ENCODE peak calls at places on chromosomes 4 and X, in nine cellular contexts. One of them, this sample, is unnamed.
A peak's percentile ranks its signal among the peaks of the same experiment; 100 is the strongest.

GRCh38 chr4:65893311-65893710 is 223.0 kb upstream of the EPHA5 start:
- DNase-seq in aorta: no peak
- DNase-seq in fibroblast of lung: peak; percentile 0
- DNase-seq in BJ: no peak
- DNase-seq in CD8-positive, alpha-beta memory T cell: no peak
- DNase-seq in PC-3: peak; percentile 20
- DNase-seq in upper lobe of right lung: no peak
- DNase-seq in right cardiac atrium: no peak
- DNase-seq in left ventricle myocardium inferior: no peak
- DNase-seq in this sample: no peak

GRCh38 chrX:110989869-110990268 is 106.1 kb upstream of the PAK3 start:
- DNase-seq in aorta: no peak
- DNase-seq in fibroblast of lung: no peak
- DNase-seq in BJ: no peak
- DNase-seq in CD8-positive, alpha-beta memory T cell: no peak
- DNase-seq in PC-3: no peak
- DNase-seq in upper lobe of right lung: no peak
- DNase-seq in right cardiac atrium: no peak
- DNase-seq in left ventricle myocardium inferior: no peak
- DNase-seq in this sample: no peak

GRCh38 chr4:164307262-164307661 is 446.7 kb upstream of the SMIM31 start:
- DNase-seq in aorta: no peak
- DNase-seq in fibroblast of lung: no peak
- DNase-seq in BJ: no peak
- DNase-seq in CD8-positive, alpha-beta memory T cell: no peak
- DNase-seq in PC-3: no peak
- DNase-seq in upper lobe of right lung: no peak
- DNase-seq in right cardiac atrium: no peak
- DNase-seq in left ventricle myocardium inferior: no peak
- DNase-seq in this sample: no peak

GRCh38 chr4:113773014-113773413 is 11.5 kb upstream of the CAMK2D start:
- DNase-seq in aorta: no peak
- DNase-seq in fibroblast of lung: no peak
- DNase-seq in BJ: no peak
- DNase-seq in CD8-positive, alpha-beta memory T cell: peak; percentile 20
- DNase-seq in PC-3: no peak
- DNase-seq in upper lobe of right lung: no peak
- DNase-seq in right cardiac atrium: no peak
- DNase-seq in left ventricle myocardium inferior: no peak
- DNase-seq in this sample: no peak

GRCh38 chr4:66123195-66123594 is 452.9 kb upstream of the EPHA5 start:
- DNase-seq in aorta: no peak
- DNase-seq in fibroblast of lung: peak; percentile 6
- DNase-seq in BJ: no peak
- DNase-seq in CD8-positive, alpha-beta memory T cell: no peak
- DNase-seq in PC-3: peak; percentile 33
- DNase-seq in upper lobe of right lung: no peak
- DNase-seq in right cardiac atrium: no peak
- DNase-seq in left ventricle myocardium inferior: no peak
- DNase-seq in this sample: no peak

GRCh38 chr4:98710831-98711230 is 52.4 kb upstream of the TSPAN5 start:
- DNase-seq in aorta: no peak
- DNase-seq in fibroblast of lung: peak; percentile 31
- DNase-seq in BJ: peak; percentile 30
- DNase-seq in CD8-positive, alpha-beta memory T cell: no peak
- DNase-seq in PC-3: peak; percentile 8
- DNase-seq in upper lobe of right lung: no peak
- DNase-seq in right cardiac atrium: no peak
- DNase-seq in left ventricle myocardium inferior: no peak
- DNase-seq in this sample: no peak

GRCh38 chrX:77505227-77505626 is 58.0 kb downstream of the FGF16 start:
- DNase-seq in aorta: no peak
- DNase-seq in fibroblast of lung: peak; percentile 46
- DNase-seq in BJ: no peak
- DNase-seq in CD8-positive, alpha-beta memory T cell: no peak
- DNase-seq in PC-3: no peak
- DNase-seq in upper lobe of right lung: no peak
- DNase-seq in right cardiac atrium: no peak
- DNase-seq in left ventricle myocardium inferior: no peak
- DNase-seq in this sample: no peak

GRCh38 chrX:132452911-132453550 is 35.8 kb downstream of the MBNL3 start:
- DNase-seq in aorta: no peak
- DNase-seq in fibroblast of lung: no peak
- DNase-seq in BJ: no peak
- DNase-seq in CD8-positive, alpha-beta memory T cell: no peak
- DNase-seq in PC-3: no peak
- DNase-seq in upper lobe of right lung: no peak
- DNase-seq in right cardiac atrium: no peak
- DNase-seq in left ventricle myocardium inferior: no peak
- DNase-seq in this sample: no peak

GRCh38 chr4:26048378-26048882 is 134.4 kb downstream of the SMIM20 start:
- DNase-seq in aorta: peak; percentile 78
- DNase-seq in fibroblast of lung: peak; percentile 92
- DNase-seq in BJ: peak; percentile 91
- DNase-seq in CD8-positive, alpha-beta memory T cell: no peak
- DNase-seq in PC-3: peak; percentile 44
- DNase-seq in upper lobe of right lung: no peak
- DNase-seq in right cardiac atrium: peak; percentile 72
- DNase-seq in left ventricle myocardium inferior: peak; percentile 48
- DNase-seq in this sample: no peak

GRCh38 chrX:134868766-134869495 is 121.9 kb upstream of the SMIM10 start:
- DNase-seq in aorta: no peak
- DNase-seq in fibroblast of lung: peak; percentile 92
- DNase-seq in BJ: peak; percentile 48
- DNase-seq in CD8-positive, alpha-beta memory T cell: no peak
- DNase-seq in PC-3: peak; percentile 84
- DNase-seq in upper lobe of right lung: no peak
- DNase-seq in right cardiac atrium: no peak
- DNase-seq in left ventricle myocardium inferior: no peak
- DNase-seq in this sample: no peak

GRCh38 chr4:137623013-137623412 is 90.7 kb upstream of the PCDH18 start:
- DNase-seq in aorta: no peak
- DNase-seq in fibroblast of lung: no peak
- DNase-seq in BJ: no peak
- DNase-seq in CD8-positive, alpha-beta memory T cell: no peak
- DNase-seq in PC-3: no peak
- DNase-seq in upper lobe of right lung: no peak
- DNase-seq in right cardiac atrium: no peak
- DNase-seq in left ventricle myocardium inferior: no peak
- DNase-seq in this sample: no peak

GRCh38 chr4:26372525-26373172 is 51.8 kb downstream of the RBPJ start:
- DNase-seq in aorta: no peak
- DNase-seq in fibroblast of lung: peak; percentile 86
- DNase-seq in BJ: no peak
- DNase-seq in CD8-positive, alpha-beta memory T cell: peak; percentile 70
- DNase-seq in PC-3: peak; percentile 62
- DNase-seq in upper lobe of right lung: no peak
- DNase-seq in right cardiac atrium: no peak
- DNase-seq in left ventricle myocardium inferior: no peak
- DNase-seq in this sample: peak; percentile 28

GRCh38 chr4:22315643-22316042 is 200.2 kb downstream of the ADGRA3 start:
- DNase-seq in aorta: no peak
- DNase-seq in fibroblast of lung: peak; percentile 19
- DNase-seq in BJ: no peak
- DNase-seq in CD8-positive, alpha-beta memory T cell: no peak
- DNase-seq in PC-3: peak; percentile 7
- DNase-seq in upper lobe of right lung: no peak
- DNase-seq in right cardiac atrium: no peak
- DNase-seq in left ventricle myocardium inferior: no peak
- DNase-seq in this sample: no peak

DNA sequence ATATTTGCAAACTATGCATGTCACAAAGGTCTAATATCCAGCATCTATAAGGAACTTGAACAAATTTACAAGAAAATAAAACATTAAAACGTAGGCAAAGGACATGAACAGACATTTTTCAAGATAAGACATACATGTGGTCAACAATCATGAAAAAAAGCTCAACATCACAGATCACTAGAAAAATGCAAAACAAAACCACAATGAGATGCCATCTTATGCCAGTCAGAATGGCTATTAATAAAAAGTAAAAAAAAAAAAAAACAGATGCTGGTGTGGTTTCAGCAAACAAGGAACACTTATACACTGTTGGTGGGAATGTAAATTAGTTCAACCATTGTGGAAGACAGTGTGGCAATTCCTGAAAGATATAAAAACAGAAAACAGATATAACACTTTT is 75.8 kb upstream of the IL13RA2 start:
- DNase-seq in aorta: no peak
- DNase-seq in fibroblast of lung: peak; percentile 21
- DNase-seq in BJ: no peak
- DNase-seq in CD8-positive, alpha-beta memory T cell: no peak
- DNase-seq in PC-3: no peak
- DNase-seq in upper lobe of right lung: no peak
- DNase-seq in right cardiac atrium: no peak
- DNase-seq in left ventricle myocardium inferior: no peak
- DNase-seq in this sample: no peak
- H3K27me3 ChIP-seq in aorta: no peaks in the 10 kb centered on the region
- H3K27me3 ChIP-seq in fibroblast of lung: no peaks in the 10 kb centered on the region
- H3K27me3 ChIP-seq in BJ: no peaks in the 10 kb centered on the region
- H3K27me3 ChIP-seq in CD8-positive, alpha-beta memory T cell: no peaks in the 10 kb centered on the region
- H3K27me3 ChIP-seq in PC-3: no peaks in the 10 kb centered on the region
- H3K27me3 ChIP-seq in upper lobe of right lung: no peaks in the 10 kb centered on the region
- H3K27me3 ChIP-seq in right cardiac atrium: no peaks in the 10 kb centered on the region
- H3K27me3 ChIP-seq in left ventricle myocardium inferior: no peaks in the 10 kb centered on the region
- H3K27me3 ChIP-seq in this sample: no peaks in the 10 kb centered on the region

GRCh38 chrX:54074826-54075225 is 30.6 kb upstream of the PHF8 start:
- DNase-seq in aorta: no peak
- DNase-seq in fibroblast of lung: no peak
- DNase-seq in BJ: no peak
- DNase-seq in CD8-positive, alpha-beta memory T cell: no peak
- DNase-seq in PC-3: no peak
- DNase-seq in upper lobe of right lung: no peak
- DNase-seq in right cardiac atrium: no peak
- DNase-seq in left ventricle myocardium inferior: no peak
- DNase-seq in this sample: no peak
- H3K27me3 ChIP-seq in aorta: no peaks in the 10 kb centered on the region
- H3K27me3 ChIP-seq in fibroblast of lung: no peaks in the 10 kb centered on the region
- H3K27me3 ChIP-seq in BJ: no peaks in the 10 kb centered on the region
- H3K27me3 ChIP-seq in CD8-positive, alpha-beta memory T cell: no peaks in the 10 kb centered on the region
- H3K27me3 ChIP-seq in PC-3: no peaks in the 10 kb centered on the region
- H3K27me3 ChIP-seq in upper lobe of right lung: no peaks in the 10 kb centered on the region
- H3K27me3 ChIP-seq in right cardiac atrium: no peaks in the 10 kb centered on the region
- H3K27me3 ChIP-seq in left ventricle myocardium inferior: no peaks in the 10 kb centered on the region
- H3K27me3 ChIP-seq in this sample: no peaks in the 10 kb centered on the region

GRCh38 chr4:140754918-140755810 is 1.0 kb downstream of the TBC1D9 start:
- DNase-seq in aorta: no peak
- DNase-seq in fibroblast of lung: no peak
- DNase-seq in BJ: no peak
- DNase-seq in CD8-positive, alpha-beta memory T cell: no peak
- DNase-seq in PC-3: peak; percentile 19
- DNase-seq in upper lobe of right lung: no peak
- DNase-seq in right cardiac atrium: no peak
- DNase-seq in left ventricle myocardium inferior: no peak
- DNase-seq in this sample: no peak
- H3K27me3 ChIP-seq in aorta: no peaks in the 10 kb centered on the region
- H3K27me3 ChIP-seq in fibroblast of lung: no peaks in the 10 kb centered on the region
- H3K27me3 ChIP-seq in BJ: no peaks in the 10 kb centered on the region
- H3K27me3 ChIP-seq in CD8-positive, alpha-beta memory T cell: peaks cover 12% of the 10 kb centered on the region
- H3K27me3 ChIP-seq in PC-3: no peaks in the 10 kb centered on the region
- H3K27me3 ChIP-seq in upper lobe of right lung: no peaks in the 10 kb centered on the region
- H3K27me3 ChIP-seq in right cardiac atrium: no peaks in the 10 kb centered on the region
- H3K27me3 ChIP-seq in left ventricle myocardium inferior: no peaks in the 10 kb centered on the region
- H3K27me3 ChIP-seq in this sample: peaks cover 38% of the 10 kb centered on the region

GRCh38 chr4:80225628-80226027 is 28.3 kb downstream of the PRDM8 start:
- DNase-seq in aorta: no peak
- DNase-seq in fibroblast of lung: peak; percentile 81
- DNase-seq in BJ: no peak
- DNase-seq in CD8-positive, alpha-beta memory T cell: no peak
- DNase-seq in PC-3: no peak
- DNase-seq in upper lobe of right lung: no peak
- DNase-seq in right cardiac atrium: no peak
- DNase-seq in left ventricle myocardium inferior: no peak
- DNase-seq in this sample: no peak

GRCh38 chr4:80229590-80229989 is 32.3 kb downstream of the PRDM8 start:
- DNase-seq in aorta: no peak
- DNase-seq in fibroblast of lung: no peak
- DNase-seq in BJ: no peak
- DNase-seq in CD8-positive, alpha-beta memory T cell: no peak
- DNase-seq in PC-3: no peak
- DNase-seq in upper lobe of right lung: no peak
- DNase-seq in right cardiac atrium: no peak
- DNase-seq in left ventricle myocardium inferior: no peak
- DNase-seq in this sample: no peak

GRCh38 chr4:80229128-80229527 is 31.8 kb downstream of the PRDM8 start:
- DNase-seq in aorta: no peak
- DNase-seq in fibroblast of lung: no peak
- DNase-seq in BJ: no peak
- DNase-seq in CD8-positive, alpha-beta memory T cell: no peak
- DNase-seq in PC-3: no peak
- DNase-seq in upper lobe of right lung: no peak
- DNase-seq in right cardiac atrium: no peak
- DNase-seq in left ventricle myocardium inferior: no peak
- DNase-seq in this sample: no peak

GRCh38 chr4:80228460-80228859 is 31.2 kb downstream of the PRDM8 start:
- DNase-seq in aorta: no peak
- DNase-seq in fibroblast of lung: no peak
- DNase-seq in BJ: no peak
- DNase-seq in CD8-positive, alpha-beta memory T cell: no peak
- DNase-seq in PC-3: no peak
- DNase-seq in upper lobe of right lung: no peak
- DNase-seq in right cardiac atrium: no peak
- DNase-seq in left ventricle myocardium inferior: no peak
- DNase-seq in this sample: no peak

DNA sequence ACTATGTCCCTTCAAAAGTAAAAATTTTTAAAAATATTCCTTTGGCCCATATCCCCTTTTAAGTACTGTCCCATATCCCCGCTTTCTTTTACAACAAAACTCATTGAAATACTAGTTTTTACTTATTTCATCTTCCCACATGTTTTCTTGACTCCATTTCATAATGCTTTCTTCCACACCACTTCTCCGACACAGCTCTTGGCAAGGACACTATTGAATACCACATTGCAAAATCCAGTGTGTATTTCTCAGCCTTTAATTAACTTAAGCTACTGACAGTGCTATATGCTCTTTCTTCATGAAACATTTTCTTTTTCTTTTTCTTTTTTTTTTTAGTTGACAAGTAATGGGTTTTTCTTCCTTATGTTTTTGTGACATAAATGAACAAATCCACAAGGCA is 28.8 kb downstream of the PRDM8 start:
- DNase-seq in aorta: no peak
- DNase-seq in fibroblast of lung: peak; percentile 44
- DNase-seq in BJ: no peak
- DNase-seq in CD8-positive, alpha-beta memory T cell: no peak
- DNase-seq in PC-3: no peak
- DNase-seq in upper lobe of right lung: no peak
- DNase-seq in right cardiac atrium: no peak
- DNase-seq in left ventricle myocardium inferior: no peak
- DNase-seq in this sample: no peak
- H3K27me3 ChIP-seq in aorta: no peaks in the 10 kb centered on the region
- H3K27me3 ChIP-seq in fibroblast of lung: no peaks in the 10 kb centered on the region
- H3K27me3 ChIP-seq in BJ: no peaks in the 10 kb centered on the region
- H3K27me3 ChIP-seq in CD8-positive, alpha-beta memory T cell: peaks cover 7% of the 10 kb centered on the region
- H3K27me3 ChIP-seq in PC-3: no peaks in the 10 kb centered on the region
- H3K27me3 ChIP-seq in upper lobe of right lung: peaks cover 17% of the 10 kb centered on the region
- H3K27me3 ChIP-seq in right cardiac atrium: no peaks in the 10 kb centered on the region
- H3K27me3 ChIP-seq in left ventricle myocardium inferior: peaks cover 52% of the 10 kb centered on the region
- H3K27me3 ChIP-seq in this sample: peaks cover 31% of the 10 kb centered on the region